ENCODE peak calls at places on chromosomes 3 and 15, in four cellular contexts. N is K562, Y is HepG2, Q is HCT116. C is an unnamed sample.

GRCh38 chr3:188298585-188298984 is 144.6 kb downstream of the LPP start:
- DNase-seq in N (no peak), Y (no peak), Q (no peak), C (no peak)

GRCh38 chr3:161348791-161349400 is 22.4 kb downstream of the SPTSSB start:
- DNase-seq in N (no peak), Y (no peak), Q (peak), C (no peak)

GRCh38 chr3:176964656-176965055 is 232.6 kb downstream of the TBL1XR1 start:
- DNase-seq in N (no peak), Y (no peak), Q (no peak), C (no peak)

GRCh38 chr15:85582719-85583089 is 202.3 kb downstream of the AKAP13 start:
- DNase-seq in N (peak), Y (no peak), Q (no peak), C (peak)

GRCh38 chr3:189132125-189132744 is 39.5 kb upstream of the TPRG1 start:
- DNase-seq in N (no peak), Y (peak), Q (peak), C (no peak)

GRCh38 chr3:142999881-143000280 is 1.5 kb upstream of the U2SURP start:
- DNase-seq in N (peak), Y (no peak), Q (no peak), C (no peak)

GRCh38 chr3:194203482-194204035 is 67.6 kb downstream of the HES1 start:
- DNase-seq in N (no peak), Y (no peak), Q (no peak), C (no peak)

GRCh38 chr15:83612226-83612625 is 41.7 kb upstream of the ADAMTSL3 start:
- DNase-seq in N (no peak), Y (no peak), Q (no peak), C (no peak)

GRCh38 chr3:170717410-170718402 is 131.8 kb upstream of the SLC7A14 start:
- DNase-seq in N (peak), Y (no peak), Q (no peak), C (no peak)

GRCh38 chr3:27720029-27720518 is 2.0 kb downstream of the EOMES start:
- DNase-seq in N (no peak), Y (no peak), Q (no peak), C (no peak)

GRCh38 chr15:59315914-59316428 is 56.7 kb downstream of the MYO1E start:
- DNase-seq in N (no peak), Y (no peak), Q (no peak), C (no peak)

GRCh38 chr3:96259299-96259698 is 555.1 kb upstream of the EPHA6 start:
- DNase-seq in N (no peak), Y (no peak), Q (no peak), C (no peak)

GRCh38 chr3:133254151-133254550 is 145.7 kb upstream of the BFSP2 start:
- DNase-seq in N (no peak), Y (no peak), Q (no peak), C (no peak)

GRCh38 chr3:155807823-155808222 is 1.7 kb upstream of the C3orf33 start:
- DNase-seq in N (no peak), Y (no peak), Q (no peak), C (no peak)

GRCh38 chr3:12893247-12893646 is 51.9 kb upstream of the RPL32 start:
- DNase-seq in N (no peak), Y (no peak), Q (no peak), C (no peak)

GRCh38 chr3:45980819-45981218 is 14.8 kb downstream of the FYCO1 start:
- DNase-seq in N (no peak), Y (no peak), Q (no peak), C (no peak)

GRCh38 chr3:185318136-185318535 is 44.8 kb upstream of the MAP3K13 start:
- DNase-seq in N (no peak), Y (peak), Q (no peak), C (no peak)

GRCh38 chr3:134350861-134351311 is 23.4 kb downstream of the AMOTL2 start:
- DNase-seq in N (no peak), Y (no peak), Q (no peak), C (no peak)

GRCh38 chr15:40150163-40150925 is 10.5 kb upstream of the BUB1B start:
- DNase-seq in N (no peak), Y (peak), Q (peak), C (no peak)

GRCh38 chr3:172209333-172210321 is 170.2 kb downstream of the FNDC3B start:
- DNase-seq in N (no peak), Y (no peak), Q (no peak), C (no peak)

GRCh38 chr3:141308588-141309218 is 59.6 kb upstream of the ZBTB38 start:
- DNase-seq in N (peak), Y (peak), Q (peak), C (peak)

GRCh38 chr3:171654809-171655208 is 155.5 kb downstream of the PLD1 start:
- DNase-seq in N (no peak), Y (no peak), Q (no peak), C (no peak)

GRCh38 chr3:46851364-46852328 is 11.6 kb downstream of the MYL3 start:
- DNase-seq in N (no peak), Y (no peak), Q (no peak), C (no peak)

GRCh38 chr3:46575577-46576222 is 9.6 kb upstream of the LRRC2 start:
- DNase-seq in N (no peak), Y (no peak), Q (no peak), C (no peak)

GRCh38 chr3:120839120-120839519 is 68.9 kb upstream of the STXBP5L start:
- DNase-seq in N (no peak), Y (no peak), Q (no peak), C (no peak)

GRCh38 chr3:40827942-40828688 is 303.4 kb downstream of the ZNF621 start:
- DNase-seq in N (no peak), Y (no peak), Q (no peak), C (no peak)

GRCh38 chr3:95511915-95512314 is 1302.5 kb upstream of the EPHA6 start:
- DNase-seq in N (no peak), Y (no peak), Q (no peak), C (no peak)

DNA sequence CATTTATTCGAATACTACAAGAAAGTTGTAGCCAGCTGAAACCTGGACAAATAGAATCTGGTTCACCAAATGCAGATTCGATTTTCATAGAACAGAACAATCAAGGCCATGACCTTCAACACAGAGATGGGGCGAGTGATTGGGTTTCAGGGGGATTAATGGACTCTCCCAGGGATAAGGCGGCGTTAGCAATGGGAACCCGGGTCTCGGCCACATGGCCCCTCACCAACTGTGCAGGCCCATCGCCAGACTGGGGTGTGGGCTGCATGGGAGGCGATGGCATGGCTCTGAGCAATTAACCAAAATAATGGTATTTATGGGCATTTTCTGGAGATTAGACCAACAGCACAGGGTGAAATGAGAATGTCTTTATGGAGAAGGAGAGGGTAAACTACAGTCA is 34.2 kb downstream of the VGLL4 start:
- DNase-seq in N (no peak), Y (no peak), Q (no peak), C (no peak)
- TF ChIP-seq ELF1 in N (no peak), Y (no peak), Q (no peak), C (no peak)

GRCh38 chr15:43208052-43209002 is 12.5 kb downstream of the EPB42 start:
- DNase-seq in N (no peak), Y (no peak), Q (no peak), C (no peak)

GRCh38 chr15:43210172-43210745 is 10.6 kb downstream of the EPB42 start:
- DNase-seq in N (no peak), Y (no peak), Q (no peak), C (no peak)

GRCh38 chr15:43211336-43211735 is 9.5 kb downstream of the EPB42 start:
- DNase-seq in N (peak), Y (no peak), Q (no peak), C (no peak)

GRCh38 chr15:43210807-43211206 is 10.0 kb downstream of the EPB42 start:
- DNase-seq in N (no peak), Y (no peak), Q (no peak), C (no peak)

GRCh38 chr15:43209059-43209824 is 11.6 kb downstream of the EPB42 start:
- DNase-seq in N (peak), Y (peak), Q (no peak), C (no peak)
- TF ChIP-seq ELF1 in N (no peak), Y (no peak), Q (no peak), C (no peak)

DNA sequence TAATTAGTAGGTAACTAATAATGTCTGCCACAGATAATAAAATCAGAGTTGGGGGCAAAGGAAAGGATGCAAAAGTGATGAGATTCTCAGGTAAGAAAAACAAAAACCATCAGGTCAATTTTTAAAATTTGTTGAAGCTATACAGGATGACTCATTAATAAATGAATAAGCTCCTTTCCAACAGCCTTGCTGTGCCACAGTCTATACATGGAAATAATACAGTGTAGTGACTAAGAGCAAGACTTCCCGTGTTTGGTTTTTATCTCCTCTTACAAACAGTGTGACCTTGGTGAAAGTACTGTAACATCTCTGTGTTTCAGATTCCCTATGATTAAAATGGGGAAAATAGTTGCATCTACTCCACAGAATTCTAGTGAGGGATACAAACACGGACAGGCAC is 331.6 kb downstream of the PYDC2 start:
- DNase-seq in N (no peak), Y (no peak), Q (no peak), C (no peak)
- TF ChIP-seq ELF1 in N (no peak), Y (no peak), Q (no peak), C (no peak)

GRCh38 chr15:78049691-78050440 is 27.6 kb downstream of the TBC1D2B start:
- DNase-seq in N (no peak), Y (no peak), Q (no peak), C (no peak)
- TF ChIP-seq ELF1 in N (no peak), Y (no peak), Q (no peak), C (no peak)

GRCh38 chr15:31300208-31300661 is 26.4 kb upstream of the KLF13 start:
- DNase-seq in N (no peak), Y (no peak), Q (no peak), C (peak)
- TF ChIP-seq ELF1 in N (no peak), Y (no peak), Q (no peak), C (no peak)

DNA sequence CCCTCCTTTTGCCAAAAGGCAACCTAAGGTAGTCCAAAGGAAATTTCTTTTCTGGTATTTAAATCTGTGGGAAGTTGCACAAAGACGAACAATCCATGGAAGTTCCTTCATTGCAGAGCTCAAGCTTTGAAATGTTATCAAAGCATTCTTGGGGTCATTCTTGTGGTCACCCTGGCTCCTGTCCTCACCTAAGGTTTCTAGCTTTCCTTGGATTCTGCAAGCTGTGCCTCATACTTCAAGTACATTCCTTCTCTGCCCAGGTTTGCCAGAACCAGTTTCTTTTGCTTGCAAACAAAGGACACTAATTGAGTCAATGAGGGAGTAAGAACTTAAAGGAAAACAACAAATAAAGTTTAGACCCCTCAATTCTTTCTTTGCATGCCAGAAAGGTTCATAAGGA is 329.8 kb upstream of the PDZRN3 start:
- DNase-seq in N (no peak), Y (no peak), Q (no peak), C (no peak)
- TF ChIP-seq ELF1 in N (no peak), Y (no peak), Q (no peak), C (no peak)

GRCh38 chr15:77514635-77515421 is 94.1 kb downstream of the HMG20A start:
- DNase-seq in N (no peak), Y (no peak), Q (no peak), C (no peak)
- TF ChIP-seq ELF1 in N (no peak), Y (no peak), Q (no peak), C (no peak)

DNA sequence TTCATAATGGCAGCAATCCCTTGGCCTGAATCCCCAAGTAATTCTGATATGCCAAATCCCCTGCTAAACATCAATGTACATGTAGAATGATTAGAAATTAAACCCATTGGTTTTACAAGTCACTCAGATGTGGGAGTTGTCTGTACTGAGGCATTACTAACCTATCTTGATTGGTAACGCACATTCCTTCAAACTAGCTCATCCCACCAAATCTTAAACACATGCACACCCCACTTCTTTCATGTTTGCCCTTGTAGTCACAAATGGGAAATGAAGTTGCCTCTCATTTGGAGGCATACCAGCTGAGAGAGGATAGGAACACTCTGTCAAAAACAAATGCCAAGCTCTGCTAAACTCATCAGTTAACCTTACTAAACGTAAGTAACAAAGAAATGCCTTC is 29.1 kb upstream of the MAN2C1 start:
- DNase-seq in N (no peak), Y (no peak), Q (no peak), C (no peak)
- TF ChIP-seq ELF1 in N (no peak), Y (no peak), Q (no peak), C (no peak)

GRCh38 chr3:128380719-128381118 is 86.0 kb downstream of the DNAJB8 start:
- DNase-seq in N (no peak), Y (no peak), Q (no peak), C (no peak)

GRCh38 chr3:128380295-128380694 is 86.4 kb downstream of the DNAJB8 start:
- DNase-seq in N (no peak), Y (no peak), Q (no peak), C (no peak)

GRCh38 chr3:128379768-128380167 is 86.9 kb downstream of the DNAJB8 start:
- DNase-seq in N (no peak), Y (no peak), Q (no peak), C (no peak)

GRCh38 chr3:128376516-128376915 is 90.2 kb downstream of the DNAJB8 start:
- DNase-seq in N (no peak), Y (no peak), Q (no peak), C (no peak)

DNA sequence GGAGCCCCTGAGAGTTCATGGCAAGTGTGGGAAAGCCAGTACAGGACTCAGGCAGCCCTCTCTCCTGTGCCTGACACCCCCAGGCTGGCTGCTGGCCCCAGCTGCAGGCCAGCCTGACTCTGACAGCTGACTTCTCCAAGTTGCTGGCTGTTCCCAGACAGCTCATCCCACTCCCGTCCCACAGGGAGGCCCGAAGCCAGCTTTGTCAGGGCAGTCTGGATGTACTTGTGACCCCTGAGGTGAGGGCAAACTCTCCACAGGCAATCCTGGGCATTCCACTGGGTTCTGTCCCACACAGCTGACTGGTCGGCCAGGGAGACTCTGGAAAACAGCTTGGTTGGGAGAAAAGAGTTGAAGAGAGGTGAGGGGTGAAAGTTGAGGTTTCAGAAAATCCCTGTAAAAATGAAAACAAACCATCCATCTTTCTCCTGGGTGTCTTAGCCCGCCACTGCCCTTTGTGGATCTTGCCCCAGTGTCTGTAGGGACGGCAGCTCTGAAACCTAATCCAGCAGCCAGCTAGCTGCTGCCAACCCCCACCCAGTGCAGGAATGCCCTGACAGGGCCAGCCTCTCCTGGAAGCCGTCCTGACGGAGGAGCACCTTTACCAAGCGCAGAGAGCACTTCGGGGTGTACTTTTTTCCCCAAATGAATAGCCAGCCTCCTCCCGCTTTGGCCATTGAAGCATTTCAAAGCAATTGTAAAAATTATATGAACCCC is 87.9 kb downstream of the DNAJB8 start:
- DNase-seq in N (no peak), Y (no peak), Q (no peak), C (no peak)
- TF ChIP-seq ELF1 in N (no peak), Y (no peak), Q (no peak), C (no peak)